ENCODE peak calls at places on chromosomes 5 and 9, in nine cellular contexts. H is activated CD4-positive, alpha-beta T cell treated with anti-CD3 and anti-CD28 coated beads, Interleukin-2, amount 50 U/mL, for 1 hour; S is lower leg skin; E is kidney tubule cell; N is stimulated activated naive CD8-positive, alpha-beta T cell treated with anti-CD3 and anti-CD28 coated beads, Interleukin-15, Interleukin-2, amounts not matched to agents 100 U/mL and 50 U/mL, for 24 hours; D is GM04504; K is left lobe of liver; Y is transverse colon; T is C1 segment of cervical spinal cord. F is an unnamed sample.

GRCh38 chr9:93660647-93661046 is 84.3 kb downstream of the PHF2 start:
- DNase-seq in D (no peak), Y (peak; percentile 1), K (peak; percentile 36), S (peak; percentile 25), N (no peak), E (no peak), H (no peak), T (no peak), F (peak; percentile 7)

GRCh38 chr5:96094904-96095303 is 133.3 kb upstream of the ELL2 start:
- DNase-seq in H (no peak), T (no peak), K (peak; percentile 69), N (no peak), E (no peak), D (no peak), Y (no peak), S (no peak), F (no peak)

GRCh38 chr9:130933114-130934046 is 5.7 kb downstream of the FIBCD1 start:
- DNase-seq in Y (no peak), H (no peak), T (no peak), N (no peak), D (no peak), K (no peak), E (peak; percentile 66), S (no peak), F (no peak)

GRCh38 chr9:1637401-1637800 is 377.7 kb upstream of the SMARCA2 start:
- DNase-seq in N (no peak), T (no peak), H (no peak), K (no peak), D (no peak), E (no peak), Y (no peak), S (no peak), F (peak; percentile 14)

GRCh38 chr5:149747141-149747832 is 17.2 kb downstream of the PPARGC1B start:
- DNase-seq in N (no peak), S (no peak), T (no peak), Y (peak; percentile 94), K (peak; percentile 93), H (no peak), D (no peak), E (peak; percentile 51), F (no peak)

GRCh38 chr5:95631991-95632675 is 12.2 kb downstream of the GPR150 start:
- DNase-seq in K (no peak), T (no peak), E (peak; percentile 97), S (no peak), N (peak; percentile 65), H (peak; percentile 58), D (peak; percentile 19), Y (peak; percentile 13), F (no peak)

GRCh38 chr9:93492327-93492726 is 38.9 kb upstream of the FAM120AOS start:
- DNase-seq in D (no peak), H (no peak), T (no peak), E (no peak), Y (no peak), N (no peak), K (no peak), S (no peak), F (no peak)

GRCh38 chr9:91856419-91856818 is 93.6 kb downstream of the ROR2 start:
- DNase-seq in Y (no peak), H (no peak), T (no peak), S (peak; percentile 20), E (peak; percentile 23), N (no peak), D (no peak), K (no peak), F (no peak)

GRCh38 chr5:179065703-179066102 is 5.5 kb downstream of the ZNF354C start:
- DNase-seq in D (no peak), N (no peak), T (no peak), H (no peak), Y (no peak), K (no peak), S (no peak), E (no peak), F (no peak)

GRCh38 chr5:92962752-92963151 is 618.3 kb downstream of the NR2F1-AS1 start:
- DNase-seq in S (no peak), E (no peak), T (no peak), H (no peak), D (no peak), K (no peak), Y (no peak), N (no peak), F (no peak)

GRCh38 chr5:88539642-88540476 is 271.2 kb upstream of the TMEM161B start:
- DNase-seq in E (no peak), Y (no peak), K (no peak), H (no peak), S (no peak), T (no peak), D (no peak), N (no peak), F (no peak)

GRCh38 chr5:144230806-144231205 is 60.1 kb downstream of the KCTD16 start:
- DNase-seq in K (no peak), H (no peak), S (no peak), T (no peak), Y (peak; percentile 6), E (no peak), D (no peak), N (no peak), F (no peak)

GRCh38 chr5:37533851-37534250 is 154.7 kb downstream of the WDR70 start:
- DNase-seq in S (no peak), H (no peak), Y (no peak), K (no peak), E (peak; percentile 72), D (no peak), N (no peak), T (no peak), F (no peak)

GRCh38 chr9:118640836-118641557 is 728.2 kb downstream of the BRINP1 start:
- DNase-seq in S (no peak), N (no peak), H (no peak), Y (no peak), D (no peak), T (no peak), E (peak; percentile 73), K (no peak), F (no peak)

GRCh38 chr5:81019748-81020147 is 59.6 kb downstream of the RASGRF2 start:
- DNase-seq in T (no peak), H (no peak), E (no peak), S (no peak), Y (no peak), D (no peak), K (no peak), N (no peak), F (no peak)

GRCh38 chr9:136107953-136108647 is 10.6 kb downstream of the TMEM250 start:
- DNase-seq in T (no peak), S (peak; percentile 94), Y (peak; percentile 53), H (no peak), N (no peak), E (no peak), K (no peak), D (no peak), F (no peak)

GRCh38 chr5:10219068-10219467 is 30.6 kb downstream of the ATPSCKMT start:
- DNase-seq in S (no peak), T (no peak), D (no peak), K (no peak), N (no peak), H (no peak), E (no peak), Y (no peak), F (no peak)

GRCh38 chr5:122258241-122258640 is 53.8 kb upstream of the SNCAIP start:
- DNase-seq in K (no peak), Y (no peak), D (no peak), S (no peak), H (no peak), N (no peak), T (no peak), E (no peak), F (no peak)

GRCh38 chr5:179805070-179805528 is 1.6 kb downstream of the MGAT4B start:
- DNase-seq in Y (peak; percentile 87), S (peak; percentile 85), N (no peak), D (no peak), T (no peak), E (peak; percentile 33), K (peak; percentile 90), H (no peak), F (no peak)

F was measured in WTC11.